ENCODE peak calls at places on chromosomes 1 and 21, in ten cellular contexts. One of them, this sample, is unnamed.

GRCh38 chr1:44655609-44656008 is 18.7 kb downstream of the TMEM53 start:
- DNase-seq in heart left ventricle: no peak
- DNase-seq in cardiac muscle cell: peak; percentile 39
- DNase-seq in IMR-90: no peak
- DNase-seq in astrocyte: no peak
- DNase-seq in upper lobe of left lung: peak; percentile 61
- DNase-seq in AG04450: no peak
- DNase-seq in CD8-positive, alpha-beta T cell: no peak
- DNase-seq in A549: peak; percentile 33
- DNase-seq in heart right ventricle: no peak
- DNase-seq in this sample: no peak

GRCh38 chr1:213136190-213136917 is 85.3 kb downstream of the RPS6KC1 start:
- DNase-seq in heart left ventricle: no peak
- DNase-seq in cardiac muscle cell: peak; percentile 37
- DNase-seq in IMR-90: no peak
- DNase-seq in astrocyte: no peak
- DNase-seq in upper lobe of left lung: no peak
- DNase-seq in AG04450: no peak
- DNase-seq in CD8-positive, alpha-beta T cell: no peak
- DNase-seq in A549: no peak
- DNase-seq in heart right ventricle: no peak
- DNase-seq in this sample: no peak

GRCh38 chr1:153771841-153772593 is 3.2 kb upstream of the SLC27A3 start:
- DNase-seq in heart left ventricle: no peak
- DNase-seq in cardiac muscle cell: no peak
- DNase-seq in IMR-90: no peak
- DNase-seq in astrocyte: no peak
- DNase-seq in upper lobe of left lung: no peak
- DNase-seq in AG04450: no peak
- DNase-seq in CD8-positive, alpha-beta T cell: no peak
- DNase-seq in A549: peak; percentile 37
- DNase-seq in heart right ventricle: peak; percentile 55
- DNase-seq in this sample: no peak

GRCh38 chr1:110875216-110875731 is 2.3 kb downstream of the CD53 start:
- DNase-seq in heart left ventricle: no peak
- DNase-seq in cardiac muscle cell: no peak
- DNase-seq in IMR-90: no peak
- DNase-seq in astrocyte: no peak
- DNase-seq in upper lobe of left lung: no peak
- DNase-seq in AG04450: no peak
- DNase-seq in CD8-positive, alpha-beta T cell: peak; percentile 56
- DNase-seq in A549: no peak
- DNase-seq in heart right ventricle: no peak
- DNase-seq in this sample: no peak

GRCh38 chr1:22582670-22583635 is 19.7 kb downstream of the EPHA8 start:
- DNase-seq in heart left ventricle: peak; percentile 59
- DNase-seq in cardiac muscle cell: no peak
- DNase-seq in IMR-90: no peak
- DNase-seq in astrocyte: no peak
- DNase-seq in upper lobe of left lung: peak; percentile 82
- DNase-seq in AG04450: no peak
- DNase-seq in CD8-positive, alpha-beta T cell: no peak
- DNase-seq in A549: no peak
- DNase-seq in heart right ventricle: peak; percentile 31
- DNase-seq in this sample: no peak

GRCh38 chr1:67789551-67789950 is 43.7 kb downstream of the GNG12 start:
- DNase-seq in heart left ventricle: no peak
- DNase-seq in cardiac muscle cell: no peak
- DNase-seq in IMR-90: no peak
- DNase-seq in astrocyte: no peak
- DNase-seq in upper lobe of left lung: no peak
- DNase-seq in AG04450: no peak
- DNase-seq in CD8-positive, alpha-beta T cell: no peak
- DNase-seq in A549: no peak
- DNase-seq in heart right ventricle: no peak
- DNase-seq in this sample: no peak

GRCh38 chr1:115430717-115431116 is 92.7 kb upstream of the NGF start:
- DNase-seq in heart left ventricle: no peak
- DNase-seq in cardiac muscle cell: no peak
- DNase-seq in IMR-90: peak; percentile 96
- DNase-seq in astrocyte: peak; percentile 93
- DNase-seq in upper lobe of left lung: no peak
- DNase-seq in AG04450: peak; percentile 60
- DNase-seq in CD8-positive, alpha-beta T cell: no peak
- DNase-seq in A549: peak; percentile 69
- DNase-seq in heart right ventricle: no peak
- DNase-seq in this sample: no peak

GRCh38 chr21:45301521-45302081 is 13.9 kb upstream of the POFUT2 start:
- DNase-seq in heart left ventricle: no peak
- DNase-seq in cardiac muscle cell: no peak
- DNase-seq in IMR-90: no peak
- DNase-seq in astrocyte: no peak
- DNase-seq in upper lobe of left lung: peak; percentile 62
- DNase-seq in AG04450: no peak
- DNase-seq in CD8-positive, alpha-beta T cell: no peak
- DNase-seq in A549: no peak
- DNase-seq in heart right ventricle: no peak
- DNase-seq in this sample: no peak

GRCh38 chr1:24605534-24606295 is 37.4 kb upstream of the SRRM1 start:
- DNase-seq in heart left ventricle: no peak
- DNase-seq in cardiac muscle cell: no peak
- DNase-seq in IMR-90: no peak
- DNase-seq in astrocyte: no peak
- DNase-seq in upper lobe of left lung: no peak
- DNase-seq in AG04450: no peak
- DNase-seq in CD8-positive, alpha-beta T cell: no peak
- DNase-seq in A549: no peak
- DNase-seq in heart right ventricle: no peak
- DNase-seq in this sample: no peak

GRCh38 chr1:110087812-110088738 is 17.6 kb upstream of the ALX3 start:
- DNase-seq in heart left ventricle: no peak
- DNase-seq in cardiac muscle cell: peak; percentile 77
- DNase-seq in IMR-90: peak; percentile 56
- DNase-seq in astrocyte: peak; percentile 11
- DNase-seq in upper lobe of left lung: no peak
- DNase-seq in AG04450: peak; percentile 20
- DNase-seq in CD8-positive, alpha-beta T cell: peak; percentile 34
- DNase-seq in A549: peak; percentile 64
- DNase-seq in heart right ventricle: peak; percentile 65
- DNase-seq in this sample: no peak

GRCh38 chr1:79042117-79042516 is 35.6 kb upstream of the ADGRL4 start:
- DNase-seq in heart left ventricle: no peak
- DNase-seq in cardiac muscle cell: no peak
- DNase-seq in IMR-90: peak; percentile 80
- DNase-seq in astrocyte: peak; percentile 81
- DNase-seq in upper lobe of left lung: no peak
- DNase-seq in AG04450: peak; percentile 41
- DNase-seq in CD8-positive, alpha-beta T cell: no peak
- DNase-seq in A549: no peak
- DNase-seq in heart right ventricle: no peak
- DNase-seq in this sample: no peak

GRCh38 chr1:210143465-210144062 is 89.0 kb upstream of the SERTAD4 start:
- DNase-seq in heart left ventricle: peak; percentile 78
- DNase-seq in cardiac muscle cell: peak; percentile 79
- DNase-seq in IMR-90: peak; percentile 68
- DNase-seq in astrocyte: peak; percentile 42
- DNase-seq in upper lobe of left lung: no peak
- DNase-seq in AG04450: peak; percentile 51
- DNase-seq in CD8-positive, alpha-beta T cell: peak; percentile 44
- DNase-seq in A549: peak; percentile 57
- DNase-seq in heart right ventricle: peak; percentile 77
- DNase-seq in this sample: no peak

GRCh38 chr1:21935891-21936365 is 1.2 kb downstream of the HSPG2 start:
- DNase-seq in heart left ventricle: peak; percentile 37
- DNase-seq in cardiac muscle cell: no peak
- DNase-seq in IMR-90: no peak
- DNase-seq in astrocyte: no peak
- DNase-seq in upper lobe of left lung: no peak
- DNase-seq in AG04450: no peak
- DNase-seq in CD8-positive, alpha-beta T cell: no peak
- DNase-seq in A549: no peak
- DNase-seq in heart right ventricle: peak; percentile 10
- DNase-seq in this sample: no peak

GRCh38 chr1:234848972-234849641 is 239.1 kb upstream of the IRF2BP2 start:
- DNase-seq in heart left ventricle: no peak
- DNase-seq in cardiac muscle cell: no peak
- DNase-seq in IMR-90: peak; percentile 86
- DNase-seq in astrocyte: peak; percentile 97
- DNase-seq in upper lobe of left lung: no peak
- DNase-seq in AG04450: no peak
- DNase-seq in CD8-positive, alpha-beta T cell: no peak
- DNase-seq in A549: no peak
- DNase-seq in heart right ventricle: no peak
- DNase-seq in this sample: no peak

GRCh38 chr1:13703558-13704485 is 3.8 kb downstream of the PRDM2 start:
- DNase-seq in heart left ventricle: no peak
- DNase-seq in cardiac muscle cell: no peak
- DNase-seq in IMR-90: no peak
- DNase-seq in astrocyte: no peak
- DNase-seq in upper lobe of left lung: no peak
- DNase-seq in AG04450: no peak
- DNase-seq in CD8-positive, alpha-beta T cell: no peak
- DNase-seq in A549: no peak
- DNase-seq in heart right ventricle: no peak
- DNase-seq in this sample: no peak
- H3K27ac ChIP-seq in heart left ventricle: no peak overlapping the region
- H3K27ac ChIP-seq in cardiac muscle cell: no peak overlapping the region
- H3K27ac ChIP-seq in IMR-90: no peak overlapping the region
- H3K27ac ChIP-seq in astrocyte: no peak overlapping the region
- H3K27ac ChIP-seq in upper lobe of left lung: no peak overlapping the region
- H3K27ac ChIP-seq in AG04450: no peak overlapping the region
- H3K27ac ChIP-seq in CD8-positive, alpha-beta T cell: peak overlapping the region; percentile 94
- H3K27ac ChIP-seq in A549: no peak overlapping the region
- H3K27ac ChIP-seq in heart right ventricle: no peak overlapping the region
- H3K27ac ChIP-seq in this sample: no peak overlapping the region

GRCh38 chr1:7280257-7280656 is 490.8 kb upstream of the VAMP3 start:
- DNase-seq in heart left ventricle: no peak
- DNase-seq in cardiac muscle cell: no peak
- DNase-seq in IMR-90: no peak
- DNase-seq in astrocyte: no peak
- DNase-seq in upper lobe of left lung: no peak
- DNase-seq in AG04450: no peak
- DNase-seq in CD8-positive, alpha-beta T cell: no peak
- DNase-seq in A549: no peak
- DNase-seq in heart right ventricle: no peak
- DNase-seq in this sample: no peak
- H3K27ac ChIP-seq in heart left ventricle: no peak overlapping the region
- H3K27ac ChIP-seq in cardiac muscle cell: no peak overlapping the region
- H3K27ac ChIP-seq in IMR-90: no peak overlapping the region
- H3K27ac ChIP-seq in astrocyte: no peak overlapping the region
- H3K27ac ChIP-seq in upper lobe of left lung: no peak overlapping the region
- H3K27ac ChIP-seq in AG04450: no peak overlapping the region
- H3K27ac ChIP-seq in CD8-positive, alpha-beta T cell: no peak overlapping the region
- H3K27ac ChIP-seq in A549: no peak overlapping the region
- H3K27ac ChIP-seq in heart right ventricle: no peak overlapping the region
- H3K27ac ChIP-seq in this sample: no peak overlapping the region

GRCh38 chr1:147760481-147761260 is at the start of gene GJA5:
- DNase-seq in heart left ventricle: no peak
- DNase-seq in cardiac muscle cell: no peak
- DNase-seq in IMR-90: no peak
- DNase-seq in astrocyte: no peak
- DNase-seq in upper lobe of left lung: no peak
- DNase-seq in AG04450: no peak
- DNase-seq in CD8-positive, alpha-beta T cell: no peak
- DNase-seq in A549: no peak
- DNase-seq in heart right ventricle: no peak
- DNase-seq in this sample: no peak
- H3K27ac ChIP-seq in heart left ventricle: peak within 1 kb of the TSS; percentile 64
- H3K27ac ChIP-seq in cardiac muscle cell: peak within 1 kb of the TSS; percentile 11
- H3K27ac ChIP-seq in IMR-90: no peak within 1 kb of the TSS
- H3K27ac ChIP-seq in astrocyte: no peak within 1 kb of the TSS
- H3K27ac ChIP-seq in upper lobe of left lung: peak within 1 kb of the TSS; percentile 19
- H3K27ac ChIP-seq in AG04450: no peak within 1 kb of the TSS
- H3K27ac ChIP-seq in CD8-positive, alpha-beta T cell: no peak within 1 kb of the TSS
- H3K27ac ChIP-seq in A549: no peak within 1 kb of the TSS
- H3K27ac ChIP-seq in heart right ventricle: peak within 1 kb of the TSS; percentile 74
- H3K27ac ChIP-seq in this sample: no peak within 1 kb of the TSS

GRCh38 chr1:161200992-161201827 is 957 bp upstream of the NDUFS2 start:
- DNase-seq in heart left ventricle: peak; percentile 76
- DNase-seq in cardiac muscle cell: no peak
- DNase-seq in IMR-90: peak; percentile 69
- DNase-seq in astrocyte: no peak
- DNase-seq in upper lobe of left lung: no peak
- DNase-seq in AG04450: peak; percentile 37
- DNase-seq in CD8-positive, alpha-beta T cell: no peak
- DNase-seq in A549: no peak
- DNase-seq in heart right ventricle: peak; percentile 88
- DNase-seq in this sample: no peak

GRCh38 chr1:161209790-161210409 is 5.2 kb upstream of the FCER1G start:
- DNase-seq in heart left ventricle: peak; percentile 86
- DNase-seq in cardiac muscle cell: peak; percentile 89
- DNase-seq in IMR-90: peak; percentile 67
- DNase-seq in astrocyte: peak; percentile 38
- DNase-seq in upper lobe of left lung: no peak
- DNase-seq in AG04450: no peak
- DNase-seq in CD8-positive, alpha-beta T cell: peak; percentile 74
- DNase-seq in A549: peak; percentile 90
- DNase-seq in heart right ventricle: peak; percentile 83
- DNase-seq in this sample: no peak

GRCh38 chr1:161207173-161207572 is 5.0 kb downstream of the NDUFS2 start:
- DNase-seq in heart left ventricle: peak; percentile 74
- DNase-seq in cardiac muscle cell: no peak
- DNase-seq in IMR-90: peak; percentile 72
- DNase-seq in astrocyte: no peak
- DNase-seq in upper lobe of left lung: no peak
- DNase-seq in AG04450: no peak
- DNase-seq in CD8-positive, alpha-beta T cell: no peak
- DNase-seq in A549: no peak
- DNase-seq in heart right ventricle: peak; percentile 77
- DNase-seq in this sample: no peak

GRCh38 chr1:161201828-161202712 is at the start of gene NDUFS2:
- DNase-seq in heart left ventricle: peak; percentile 99
- DNase-seq in cardiac muscle cell: peak; percentile 100
- DNase-seq in IMR-90: peak; percentile 99
- DNase-seq in astrocyte: peak; percentile 98
- DNase-seq in upper lobe of left lung: peak; percentile 92
- DNase-seq in AG04450: peak; percentile 98
- DNase-seq in CD8-positive, alpha-beta T cell: peak; percentile 97
- DNase-seq in A549: peak; percentile 94
- DNase-seq in heart right ventricle: peak; percentile 99
- DNase-seq in this sample: peak; percentile 97

DNA sequence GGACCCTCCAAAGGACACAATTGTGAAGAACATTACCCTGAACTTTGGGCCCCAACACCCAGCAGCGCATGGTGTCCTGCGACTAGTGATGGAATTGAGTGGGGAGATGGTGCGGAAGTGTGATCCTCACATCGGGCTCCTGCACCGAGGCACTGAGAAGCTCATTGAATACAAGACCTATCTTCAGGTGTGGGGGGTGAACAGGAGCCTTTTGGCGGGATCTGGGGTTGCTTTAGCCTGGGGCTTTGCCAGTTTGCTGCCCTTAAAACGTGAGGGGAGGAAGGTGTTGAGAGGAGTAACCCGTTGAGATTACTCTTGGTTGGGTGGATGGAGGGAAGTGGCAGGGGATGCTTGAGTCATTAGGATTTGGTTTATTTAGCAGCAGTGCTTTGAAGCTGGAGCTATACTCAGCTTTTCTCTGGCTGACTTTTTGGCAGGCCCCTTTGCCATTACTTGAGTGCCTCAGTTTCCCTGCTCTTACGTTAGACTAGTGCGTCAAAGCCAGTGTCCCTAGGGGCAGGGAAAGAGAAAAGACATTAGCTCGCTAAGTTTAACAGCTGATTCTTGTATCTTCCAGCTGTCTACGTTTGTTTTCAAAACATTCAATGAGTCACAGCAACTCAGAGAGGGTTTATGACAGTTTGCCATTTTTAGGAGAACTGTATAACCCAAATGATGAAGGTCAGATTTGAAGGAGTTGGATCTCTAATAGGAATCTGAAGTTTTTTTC is 4.4 kb downstream of the NDUFS2 start:
- DNase-seq in heart left ventricle: peak; percentile 69
- DNase-seq in cardiac muscle cell: no peak
- DNase-seq in IMR-90: peak; percentile 71
- DNase-seq in astrocyte: no peak
- DNase-seq in upper lobe of left lung: no peak
- DNase-seq in AG04450: no peak
- DNase-seq in CD8-positive, alpha-beta T cell: no peak
- DNase-seq in A549: no peak
- DNase-seq in heart right ventricle: peak; percentile 74
- DNase-seq in this sample: no peak
- H3K27ac ChIP-seq in heart left ventricle: peak overlapping the region; percentile 82
- H3K27ac ChIP-seq in cardiac muscle cell: no peak overlapping the region
- H3K27ac ChIP-seq in IMR-90: peak overlapping the region; percentile 68
- H3K27ac ChIP-seq in astrocyte: no peak overlapping the region
- H3K27ac ChIP-seq in upper lobe of left lung: peak overlapping the region; percentile 83
- H3K27ac ChIP-seq in AG04450: peak overlapping the region; percentile 70
- H3K27ac ChIP-seq in CD8-positive, alpha-beta T cell: no peak overlapping the region
- H3K27ac ChIP-seq in A549: no peak overlapping the region
- H3K27ac ChIP-seq in heart right ventricle: peak overlapping the region; percentile 81
- H3K27ac ChIP-seq in this sample: peak overlapping the region; percentile 20